ENCODE peak calls at places on chromosomes 7 and 10, in eight cellular contexts. X is left ventricle myocardium inferior, D is germinal center, J is testis, Y is astrocyte of the cerebellum, A is dorsolateral prefrontal cortex, Z is NB4, O is iPS-NIHi11. M is an unnamed sample.

GRCh38 chr10:37754538-37755323 is 102.7 kb downstream of the ZNF248 start:
- DNase-seq in A (no peak), X (no peak), J (peak; percentile 66), Y (no peak), Z (peak; percentile 98), O (no peak), D (peak; percentile 10), M (no peak)

GRCh38 chr7:41058986-41059741 is 643.7 kb downstream of the INHBA start:
- DNase-seq in A (no peak), O (peak; percentile 37), D (no peak), Y (no peak), J (no peak), Z (no peak), X (no peak), M (peak; percentile 6)

GRCh38 chr7:105219771-105220160 is 169.0 kb downstream of the SRPK2 start:
- DNase-seq in D (no peak), A (no peak), X (no peak), O (no peak), J (no peak), Y (peak; percentile 39), Z (no peak), M (no peak)

GRCh38 chr10:61471491-61471890 is 18.3 kb upstream of the TMEM26 start:
- DNase-seq in A (no peak), X (no peak), Y (no peak), D (no peak), O (no peak), Z (no peak), J (no peak), M (peak; percentile 76)

GRCh38 chr10:99612167-99612831 is 7.9 kb downstream of the SLC25A28 start:
- DNase-seq in O (peak; percentile 77), D (peak; percentile 73), Y (peak; percentile 41), X (no peak), A (no peak), Z (peak; percentile 71), J (peak; percentile 26), M (peak; percentile 76)

GRCh38 chr7:41006591-41006990 is 696.3 kb downstream of the INHBA start:
- DNase-seq in A (no peak), O (no peak), D (no peak), Z (no peak), J (no peak), X (no peak), Y (no peak), M (peak; percentile 31)

GRCh38 chr7:1674161-1675035 is 4.3 kb downstream of the ELFN1 start:
- DNase-seq in O (peak; percentile 3), Y (no peak), J (no peak), D (no peak), A (peak; percentile 27), Z (no peak), X (no peak), M (no peak)

GRCh38 chr10:129741280-129741977 is 222.6 kb downstream of the EBF3 start:
- DNase-seq in O (no peak), X (no peak), J (peak; percentile 4), D (no peak), Z (no peak), Y (no peak), A (no peak), M (no peak)

GRCh38 chr7:105097619-105098018 is 83.6 kb downstream of the KMT2E start:
- DNase-seq in X (no peak), Z (no peak), O (no peak), J (no peak), A (no peak), Y (peak; percentile 15), D (no peak), M (peak; percentile 85)

GRCh38 chr10:75208177-75208576 is 2.4 kb upstream of the VDAC2 start:
- DNase-seq in A (no peak), J (no peak), X (no peak), Z (no peak), O (no peak), D (no peak), Y (no peak), M (peak; percentile 78)

GRCh38 chr7:150435047-150435389 is 15.4 kb upstream of the GIMAP8 start:
- DNase-seq in D (no peak), J (no peak), Z (peak; percentile 62), O (no peak), X (no peak), Y (no peak), A (no peak), M (no peak)

GRCh38 chr10:88792656-88793055 is 9.9 kb upstream of the LIPM start:
- DNase-seq in Y (no peak), Z (peak; percentile 95), X (peak; percentile 20), D (no peak), J (peak; percentile 16), O (no peak), A (no peak), M (peak; percentile 54)

GRCh38 chr10:46553238-46554049 is 3.0 kb downstream of the GPRIN2 start:
- DNase-seq in A (peak; percentile 46), D (no peak), X (peak; percentile 14), O (no peak), Z (no peak), Y (no peak), J (peak; percentile 14), M (no peak)

GRCh38 chr7:106417273-106417902 is 132.6 kb upstream of the NAMPT start:
- DNase-seq in J (no peak), A (no peak), X (no peak), O (no peak), Z (peak; percentile 41), D (no peak), Y (no peak), M (peak; percentile 12)

GRCh38 chr10:33152146-33152545 is 182.3 kb downstream of the NRP1 start:
- DNase-seq in O (no peak), A (no peak), X (peak; percentile 27), D (no peak), Y (no peak), J (peak; percentile 64), Z (no peak), M (no peak)

M was measured in mesenchymal stem cell.